ENCODE peak calls at places on chromosomes 13 and 19, in six cellular contexts. H is neural progenitor cell, I is hepatic stellate cell, A is GM10248, B is T-helper 2 cell, Z is transverse colon. U is an unnamed sample.

GRCh38 chr13:111482126-111482525 is 161.7 kb downstream of the TEX29 start:
- DNase-seq in A (no peak), H (no peak), Z (no peak), B (no peak), I (no peak), U (no peak)

GRCh38 chr13:21234537-21234936 is 58.1 kb downstream of the MRPL57 start:
- DNase-seq in H (no peak), I (no peak), A (no peak), B (no peak), Z (no peak), U (peak)

GRCh38 chr13:41505209-41505835 is 48.0 kb downstream of the RGCC start:
- DNase-seq in A (no peak), B (no peak), Z (no peak), I (peak), H (no peak), U (no peak)

GRCh38 chr19:3116621-3117020 is 19.2 kb upstream of the GNA15 start:
- DNase-seq in A (no peak), H (no peak), Z (no peak), I (no peak), B (no peak), U (no peak)

GRCh38 chr19:511101-511841 is 4.0 kb downstream of the TPGS1 start:
- DNase-seq in I (no peak), A (peak), H (peak), B (peak), Z (peak), U (peak)

GRCh38 chr19:5893907-5894703 is 9.5 kb downstream of the NDUFA11 start:
- DNase-seq in I (no peak), H (no peak), A (no peak), B (no peak), Z (no peak), U (no peak)

GRCh38 chr19:39926170-39926755 is 8.2 kb downstream of the FCGBP start:
- DNase-seq in I (no peak), H (no peak), B (no peak), Z (no peak), A (no peak), U (no peak)

GRCh38 chr19:6521718-6522646 is 8.8 kb upstream of the TNFSF9 start:
- DNase-seq in H (no peak), B (peak), A (peak), Z (peak), I (no peak), U (peak)

GRCh38 chr13:87671824-87672603 is 843 bp downstream of the SLITRK5 start:
- DNase-seq in A (peak), Z (peak), I (no peak), B (no peak), H (peak), U (peak)

GRCh38 chr13:72884111-72884510 is 102.2 kb downstream of the PIBF1 start:
- DNase-seq in B (no peak), H (no peak), A (no peak), Z (no peak), I (no peak), U (no peak)

GRCh38 chr13:36242761-36243160 is 28.4 kb upstream of the SOHLH2 start:
- DNase-seq in B (no peak), I (no peak), H (no peak), A (no peak), Z (no peak), U (no peak)